ENCODE peak calls at places on chromosome 12, in nine cellular contexts. J, K, G, B, Z, U, I, Y and A are unnamed samples. For H3K9me3, the result is how much of the 10 kb centered on the place peaks cover.

GRCh38 chr12:42729532-42729895 is 140.0 kb upstream of the PRICKLE1 start:
- DNase-seq in U (no peak), K (no peak), I (peak), B (no peak), Y (no peak), J (no peak), Z (no peak), G (no peak), A (peak)

GRCh38 chr12:48925218-48925871 is at the start of gene FKBP11:
- DNase-seq in Z (peak), B (peak), I (no peak), Y (peak), J (peak), G (no peak), U (peak), K (no peak), A (peak)

GRCh38 chr12:103855896-103856657 is 15.0 kb upstream of the NT5DC3 start:
- DNase-seq in I (no peak), Z (no peak), B (no peak), Y (no peak), K (no peak), U (peak), J (no peak), G (no peak), A (no peak)

GRCh38 chr12:115023279-115023678 is 339.3 kb upstream of the TBX3 start:
- DNase-seq in J (no peak), U (peak), G (no peak), B (no peak), Y (no peak), I (no peak), Z (no peak), K (peak), A (peak)

GRCh38 chr12:116734156-116734768 is 3.6 kb downstream of the SPRING1 start:
- DNase-seq in U (no peak), K (no peak), J (no peak), G (no peak), I (no peak), Y (no peak), B (no peak), Z (no peak), A (no peak)

GRCh38 chr12:56728139-56728861 is 3.2 kb upstream of the NACA start:
- DNase-seq in J (no peak), Y (no peak), K (no peak), G (no peak), U (no peak), B (no peak), Z (no peak), I (no peak), A (no peak)

GRCh38 chr12:51082561-51083139 is 746 bp downstream of the CSRNP2 start:
- DNase-seq in G (no peak), U (peak), K (peak), Y (peak), B (peak), I (no peak), Z (no peak), J (no peak), A (peak)

GRCh38 chr12:52190860-52191729 is 719 bp downstream of the KRT80 start:
- DNase-seq in J (no peak), I (peak), Z (no peak), Y (no peak), K (peak), G (no peak), U (no peak), B (no peak), A (peak)

GRCh38 chr12:40566246-40566645 is 126.0 kb upstream of the CNTN1 start:
- DNase-seq in B (no peak), I (no peak), U (no peak), Y (no peak), G (no peak), Z (no peak), J (no peak), K (no peak), A (no peak)

GRCh38 chr12:103880299-103881142 is 39.5 kb upstream of the NT5DC3 start:
- DNase-seq in I (no peak), B (peak), J (no peak), K (no peak), Z (no peak), U (no peak), Y (no peak), G (no peak), A (no peak)

GRCh38 chr12:51013441-51013840 is 12.7 kb downstream of the SLC11A2 start:
- DNase-seq in Z (no peak), J (no peak), G (no peak), U (no peak), K (no peak), Y (no peak), I (no peak), B (no peak), A (no peak)

GRCh38 chr12:57460457-57461325 is 1.1 kb downstream of the GLI1 start:
- DNase-seq in K (no peak), B (no peak), I (no peak), U (no peak), Z (no peak), G (no peak), J (no peak), Y (no peak), A (no peak)

GRCh38 chr12:111201036-111201435 is 167.9 kb downstream of the PHETA1 start:
- DNase-seq in G (no peak), I (no peak), U (no peak), J (no peak), K (no peak), B (no peak), Y (no peak), Z (no peak), A (no peak)

GRCh38 chr12:5923043-5923605 is 21.9 kb downstream of the ANO2 start:
- DNase-seq in G (no peak), J (no peak), K (no peak), U (no peak), I (no peak), Z (no peak), B (no peak), Y (no peak), A (no peak)

GRCh38 chr12:108939594-108939993 is 59.7 kb downstream of the DAO start:
- DNase-seq in B (no peak), J (no peak), U (peak), Y (no peak), G (no peak), Z (no peak), K (no peak), I (peak), A (peak)

GRCh38 chr12:54477259-54477658 is 3.9 kb upstream of the GTSF1 start:
- DNase-seq in U (no peak), Y (no peak), Z (no peak), B (no peak), I (no peak), K (no peak), G (no peak), J (no peak), A (no peak)

GRCh38 chr12:59401862-59402261 is 194.0 kb upstream of the SLC16A7 start:
- DNase-seq in U (no peak), J (no peak), G (no peak), B (no peak), Y (no peak), I (no peak), K (no peak), Z (no peak), A (no peak)

GRCh38 chr12:6434205-6435180 is 10.3 kb upstream of the CD27 start:
- DNase-seq in U (no peak), I (no peak), J (no peak), B (peak), Z (no peak), G (no peak), Y (peak), K (no peak), A (no peak)

GRCh38 chr12:104458645-104459555 is 2.2 kb downstream of the CHST11 start:
- DNase-seq in I (peak), B (no peak), J (no peak), Z (no peak), K (no peak), G (peak), Y (no peak), U (peak), A (peak)

GRCh38 chr12:93518725-93519124 is 51.4 kb downstream of the MRPL42 start:
- DNase-seq in I (no peak), J (no peak), Y (no peak), B (no peak), K (no peak), U (peak), Z (no peak), G (no peak), A (peak)

GRCh38 chr12:45989857-45990467 is 412 bp downstream of the SCAF11 start:
- DNase-seq in J (peak), U (peak), G (peak), Y (peak), B (peak), I (peak), Z (peak), K (peak), A (peak)

GRCh38 chr12:95549392-95550084 is 1.7 kb downstream of the USP44 start:
- DNase-seq in K (no peak), B (no peak), U (no peak), Z (no peak), G (no peak), I (no peak), J (no peak), Y (no peak), A (no peak)

GRCh38 chr12:11872055-11872454 is 198.7 kb upstream of the BCL2L14 start:
- DNase-seq in G (no peak), Z (no peak), U (no peak), K (no peak), J (no peak), B (no peak), I (no peak), Y (no peak), A (no peak)

GRCh38 chr12:21941522-21942376 is 523 bp upstream of the ABCC9 start:
- DNase-seq in I (no peak), Y (no peak), U (peak), G (no peak), J (no peak), K (no peak), B (no peak), Z (no peak), A (peak)

GRCh38 chr12:24045816-24046257 is 96.4 kb upstream of the SOX5 start:
- DNase-seq in U (peak), G (no peak), I (no peak), Z (no peak), Y (no peak), K (peak), B (no peak), J (no peak), A (peak)

GRCh38 chr12:113019045-113019444 is 37.5 kb upstream of the DTX1 start:
- DNase-seq in U (peak), Z (no peak), I (no peak), K (peak), B (no peak), Y (no peak), J (no peak), G (no peak), A (peak)

GRCh38 chr12:84376320-84376719 is 536.3 kb downstream of the SLC6A15 start:
- DNase-seq in B (no peak), U (no peak), J (no peak), I (no peak), G (no peak), K (no peak), Z (no peak), Y (no peak), A (no peak)

GRCh38 chr12:111396726-111397445 is 8.8 kb upstream of the SH2B3 start:
- DNase-seq in U (peak), K (peak), G (peak), J (peak), Z (peak), Y (peak), B (peak), I (peak), A (peak)

GRCh38 chr12:78534311-78534710 is 330.3 kb upstream of the SYT1 start:
- DNase-seq in G (no peak), Y (no peak), Z (no peak), B (no peak), J (no peak), I (no peak), U (no peak), K (no peak), A (no peak)

GRCh38 chr12:53298154-53298553 is 1.3 kb upstream of the MYG1 start:
- DNase-seq in I (no peak), U (peak), B (no peak), G (no peak), J (no peak), K (no peak), Z (no peak), Y (no peak), A (peak)

GRCh38 chr12:78157199-78157598 is 326.5 kb downstream of the NAV3 start:
- DNase-seq in U (no peak), G (no peak), J (no peak), Y (no peak), K (no peak), B (no peak), Z (no peak), I (no peak), A (peak)

GRCh38 chr12:89181271-89181920 is 170.9 kb downstream of the DUSP6 start:
- DNase-seq in Z (no peak), J (no peak), I (peak), K (no peak), U (peak), G (no peak), Y (no peak), B (no peak), A (peak)

GRCh38 chr12:6416596-6416995 is 28.2 kb upstream of the CD27 start:
- DNase-seq in B (no peak), Y (no peak), J (no peak), G (no peak), K (no peak), U (peak), Z (no peak), I (no peak), A (no peak)

GRCh38 chr12:120132863-120133385 is 16.4 kb upstream of the RAB35 start:
- DNase-seq in I (no peak), B (no peak), J (no peak), U (no peak), G (no peak), K (no peak), Z (no peak), Y (no peak), A (no peak)

GRCh38 chr12:11771895-11772502 is 122.5 kb downstream of the ETV6 start:
- DNase-seq in Z (no peak), G (no peak), B (no peak), K (no peak), U (peak), Y (no peak), J (no peak), I (peak), A (peak)

GRCh38 chr12:8709124-8709830 is 11.5 kb downstream of the RIMKLB start:
- DNase-seq in G (no peak), I (no peak), Y (no peak), U (no peak), B (no peak), Z (no peak), J (no peak), K (peak), A (no peak)
- H3K9me3 ChIP-seq in G (under half), I (under half), Y (under half), U (under half), B (under half), Z (under half), J (under half), K (under half), A (under half)

GRCh38 chr12:132972374-132972773 is 13.8 kb upstream of the ZNF26 start:
- DNase-seq in G (no peak), K (no peak), I (no peak), J (no peak), B (no peak), U (no peak), Y (no peak), Z (no peak), A (no peak)
- H3K9me3 ChIP-seq in G (under half), K (under half), I (under half), J (under half), B (under half), U (under half), Y (under half), Z (half or more), A (under half)

DNA sequence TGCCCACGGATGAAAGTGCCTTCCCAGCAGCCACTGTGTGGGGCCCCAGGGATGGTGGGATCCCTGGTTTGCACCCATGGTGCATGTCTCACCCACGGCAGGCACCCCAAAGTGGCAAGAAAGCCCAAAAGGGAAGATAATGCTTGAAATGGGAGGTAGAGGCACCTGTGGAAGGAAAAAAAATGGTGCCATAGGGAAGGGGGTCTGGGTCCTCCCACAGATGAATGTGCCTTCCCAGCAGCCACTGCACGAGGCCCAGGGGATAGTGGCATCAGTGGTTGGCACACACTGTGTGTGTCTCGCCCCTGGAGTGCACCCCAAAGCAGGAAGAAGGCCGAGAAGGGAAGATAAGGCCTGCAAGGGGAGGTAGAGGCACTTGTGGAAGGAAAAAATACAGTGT is 264.2 kb downstream of the ALG10 start:
- DNase-seq in U (no peak), K (no peak), B (no peak), Y (no peak), G (no peak), I (no peak), J (no peak), Z (no peak), A (no peak)
- H3K9me3 ChIP-seq in U (under half), K (under half), B (under half), Y (under half), G (under half), I (under half), J (under half), Z (half or more), A (under half)

GRCh38 chr12:126770188-126770587 is 1496.8 kb upstream of the TMEM132C start:
- DNase-seq in B (no peak), I (no peak), G (no peak), Y (no peak), J (no peak), U (no peak), K (no peak), Z (no peak), A (no peak)
- H3K9me3 ChIP-seq in B (under half), I (under half), G (under half), Y (under half), J (under half), U (under half), K (under half), Z (under half), A (under half)

DNA sequence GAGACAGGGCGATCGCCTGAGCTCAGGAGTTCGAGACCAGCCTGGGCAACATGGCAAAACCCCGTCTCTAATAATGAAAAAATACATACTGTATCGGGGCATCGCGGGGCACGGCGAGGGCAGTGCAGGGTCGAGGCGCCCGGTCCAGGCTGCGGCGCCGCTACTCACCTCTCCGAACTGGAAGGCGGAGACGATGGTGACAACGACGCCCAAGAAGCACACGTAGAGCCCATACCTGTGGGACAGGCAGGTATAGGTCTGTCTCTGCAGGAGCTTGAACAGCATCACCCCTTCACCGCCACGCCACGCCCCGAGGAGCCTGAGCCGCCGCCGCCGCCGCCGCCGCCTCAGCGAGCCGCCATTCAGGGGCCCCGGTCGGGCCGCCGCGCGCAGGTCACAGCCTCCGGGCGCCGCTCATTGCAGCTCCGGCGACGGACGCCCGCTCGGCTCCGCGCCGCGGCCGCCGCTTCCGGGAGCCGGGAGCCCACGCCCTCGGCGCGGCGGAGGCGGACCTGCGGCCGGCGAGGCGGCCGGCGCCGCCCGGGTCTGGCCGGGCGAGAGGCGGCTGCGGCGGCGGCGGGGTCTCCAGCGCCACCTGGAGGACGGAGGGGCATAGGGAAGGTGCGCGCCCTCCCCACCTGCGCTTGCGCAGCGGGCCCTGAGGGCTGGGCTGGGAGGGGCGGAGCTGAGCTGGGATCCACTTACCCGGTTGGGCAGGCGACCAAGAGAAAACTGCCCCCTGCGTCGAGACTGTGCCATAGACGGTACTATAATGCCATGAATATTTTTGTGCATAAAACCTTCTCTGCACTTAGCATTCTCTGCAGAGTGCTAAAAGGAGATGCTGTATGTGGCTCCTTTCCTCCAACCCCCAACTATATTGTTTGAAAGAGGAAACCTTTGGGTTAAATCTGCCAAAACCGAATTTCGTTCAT is at the start of gene GNPTAB:
- DNase-seq in Y (peak), I (peak), Z (peak), B (peak), K (peak), J (peak), G (peak), U (peak), A (peak)
- H3K9me3 ChIP-seq in Y (under half), I (under half), Z (under half), B (under half), K (under half), J (under half), G (under half), U (under half), A (under half)

GRCh38 chr12:131128556-131128955 is 174.8 kb downstream of the ADGRD1 start:
- DNase-seq in Z (no peak), K (no peak), I (no peak), J (no peak), G (no peak), U (no peak), Y (no peak), B (no peak), A (no peak)

GRCh38 chr12:131123817-131124216 is 170.1 kb downstream of the ADGRD1 start:
- DNase-seq in Z (no peak), G (no peak), Y (no peak), J (no peak), U (no peak), B (no peak), K (no peak), I (no peak), A (no peak)

GRCh38 chr12:131124487-131125280 is 171.0 kb downstream of the ADGRD1 start:
- DNase-seq in G (no peak), J (no peak), Y (no peak), I (no peak), U (no peak), K (no peak), B (no peak), Z (no peak), A (no peak)

GRCh38 chr12:131129839-131130238 is 176.1 kb downstream of the ADGRD1 start:
- DNase-seq in U (no peak), B (no peak), Y (no peak), J (no peak), G (no peak), I (no peak), K (peak), Z (no peak), A (no peak)

DNA sequence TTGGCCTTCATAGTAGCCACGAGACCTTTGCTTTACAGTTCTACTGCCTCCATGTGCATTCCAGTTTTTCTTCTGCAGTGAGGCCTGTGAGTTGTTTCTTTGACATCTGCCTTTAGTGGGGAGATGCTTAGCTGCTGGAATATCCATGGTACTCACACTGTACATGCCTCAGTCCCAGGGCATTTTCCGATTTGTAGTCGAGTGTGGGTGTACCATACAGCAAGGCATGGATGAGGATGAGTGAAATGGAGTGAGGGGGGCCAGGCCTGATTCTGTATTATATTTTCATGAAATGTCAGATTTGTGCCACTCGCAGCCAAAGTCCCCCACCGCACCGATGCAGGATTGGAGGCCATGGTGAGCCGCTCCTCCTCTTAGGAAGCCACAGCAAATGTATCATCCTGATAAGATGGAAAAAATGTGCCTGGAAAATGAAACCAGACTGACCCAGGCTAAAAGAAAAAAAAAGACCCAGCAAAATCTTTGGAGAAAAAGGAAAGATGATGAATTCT is 173.0 kb downstream of the ADGRD1 start:
- DNase-seq in K (no peak), Z (no peak), G (no peak), U (no peak), B (no peak), I (no peak), J (no peak), Y (no peak), A (no peak)
- H3K9me3 ChIP-seq in K (under half), Z (under half), G (under half), U (under half), B (under half), I (under half), J (under half), Y (under half), A (under half)

DNA sequence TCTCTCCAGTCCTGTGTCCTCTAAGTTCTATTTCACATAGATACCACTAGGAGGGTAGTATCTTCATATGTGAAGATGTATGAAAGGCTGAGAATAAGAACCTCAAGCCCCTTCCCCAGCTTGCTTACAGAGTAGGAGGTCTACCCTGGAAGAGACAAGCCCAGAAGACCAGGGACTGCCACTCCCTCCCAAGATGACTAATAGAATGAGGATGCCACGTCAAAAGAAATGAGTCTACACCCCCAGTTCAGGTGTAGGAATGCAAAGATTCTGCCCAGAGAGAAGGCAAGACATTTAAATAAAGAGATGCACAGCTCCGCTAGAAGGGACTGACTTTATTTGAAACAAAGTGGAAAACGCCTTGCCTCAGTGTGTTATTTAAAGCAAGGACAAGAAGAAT is 1006.0 kb upstream of the USP15 start:
- DNase-seq in Z (no peak), J (no peak), G (no peak), Y (no peak), I (no peak), U (no peak), B (no peak), K (no peak), A (no peak)
- H3K9me3 ChIP-seq in Z (under half), J (under half), G (under half), Y (under half), I (under half), U (under half), B (under half), K (under half), A (under half)